ENCODE peak calls at places on chromosomes 12 and 14, in seven cellular contexts. N, J, R, G, P, O and I are unnamed samples.

GRCh38 chr12:67802723-67803122 is 154.2 kb downstream of the DYRK2 start:
- DNase-seq in N (no peak), J (no peak), R (no peak), G (no peak), P (no peak), O (no peak), I (no peak)

GRCh38 chr14:23076785-23077408 is 18.0 kb downstream of the ACIN1 start:
- DNase-seq in N (no peak), J (no peak), R (no peak), G (no peak), P (no peak), O (no peak), I (no peak)

GRCh38 chr14:51828017-51828797 is 32.2 kb upstream of the GNG2 start:
- DNase-seq in N (peak), J (peak), R (peak), G (peak), P (no peak), O (peak), I (no peak)

GRCh38 chr12:6041891-6042290 is 82.6 kb downstream of the VWF start:
- DNase-seq in N (no peak), J (peak), R (no peak), G (no peak), P (no peak), O (peak), I (no peak)

GRCh38 chr14:39425947-39426346 is 6.3 kb downstream of the FBXO33 start:
- DNase-seq in N (no peak), J (no peak), R (no peak), G (no peak), P (no peak), O (no peak), I (no peak)

GRCh38 chr14:86570371-86570770 is 1040.4 kb downstream of the FLRT2 start:
- DNase-seq in N (no peak), J (no peak), R (no peak), G (no peak), P (no peak), O (no peak), I (no peak)

GRCh38 chr14:80554139-80554538 is 342.8 kb upstream of the DIO2 start:
- DNase-seq in N (no peak), J (no peak), R (no peak), G (no peak), P (no peak), O (no peak), I (no peak)

GRCh38 chr12:110079477-110080400 is 31.4 kb upstream of the C12orf76 start:
- DNase-seq in N (no peak), J (peak), R (peak), G (peak), P (no peak), O (no peak), I (peak)

GRCh38 chr14:100187247-100187833 is 27.9 kb upstream of the DEGS2 start:
- DNase-seq in N (no peak), J (no peak), R (no peak), G (no peak), P (no peak), O (no peak), I (no peak)

GRCh38 chr14:65179918-65180724 is 77.8 kb upstream of the MAX start:
- DNase-seq in N (peak), J (peak), R (peak), G (peak), P (peak), O (peak), I (no peak)

GRCh38 chr14:69354383-69355154 is 43.5 kb downstream of the ERH start:
- DNase-seq in N (peak), J (peak), R (no peak), G (peak), P (no peak), O (no peak), I (no peak)

GRCh38 chr14:66541627-66542026 is 33.7 kb downstream of the GPHN start:
- DNase-seq in N (no peak), J (no peak), R (no peak), G (no peak), P (no peak), O (no peak), I (no peak)

GRCh38 chr12:129790331-129790730 is 113.5 kb downstream of the TMEM132D start:
- DNase-seq in N (no peak), J (no peak), R (no peak), G (no peak), P (no peak), O (no peak), I (no peak)

GRCh38 chr12:1760566-1761382 is 59.6 kb upstream of the LRTM2 start:
- DNase-seq in N (no peak), J (peak), R (peak), G (no peak), P (no peak), O (peak), I (peak)

GRCh38 chr14:63766616-63767015 is 38.8 kb upstream of the SGPP1 start:
- DNase-seq in N (no peak), J (no peak), R (no peak), G (no peak), P (no peak), O (no peak), I (no peak)

GRCh38 chr12:6201199-6201608 is 1.0 kb downstream of the CD9 start:
- DNase-seq in N (no peak), J (no peak), R (no peak), G (no peak), P (no peak), O (no peak), I (no peak)

GRCh38 chr14:104458845-104459244 is 120.7 kb upstream of the C14orf180 start:
- DNase-seq in N (no peak), J (no peak), R (no peak), G (no peak), P (no peak), O (no peak), I (no peak)

GRCh38 chr12:29253916-29254625 is 105.0 kb downstream of the FAR2 start:
- DNase-seq in N (no peak), J (no peak), R (no peak), G (no peak), P (no peak), O (no peak), I (no peak)

GRCh38 chr14:47929334-47929733 is 253.9 kb upstream of the MDGA2 start:
- DNase-seq in N (no peak), J (no peak), R (no peak), G (no peak), P (no peak), O (no peak), I (no peak)

GRCh38 chr12:95700316-95700785 is 90.2 kb downstream of the NTN4 start:
- DNase-seq in N (peak), J (peak), R (peak), G (no peak), P (no peak), O (peak), I (no peak)